ENCODE peak calls at places on chromosomes 13 and 19, in nine cellular contexts. One of them, this sample, is unnamed.

GRCh38 chr13:110676511-110677204 is 29.3 kb downstream of the CARS2 start:
- DNase-seq in colonic mucosa: no peak
- DNase-seq in cardiac muscle cell: no peak
- DNase-seq in Peyer's patch: peak; percentile 75
- DNase-seq in BE2C: no peak
- DNase-seq in CD4-positive, alpha-beta T cell: no peak
- DNase-seq in cardiac fibroblast: no peak
- DNase-seq in PC-3: no peak
- DNase-seq in transverse colon: peak; percentile 22
- DNase-seq in this sample: no peak

GRCh38 chr19:46718157-46718933 is 1.4 kb upstream of the PRKD2 start:
- DNase-seq in BE2C: no peak
- DNase-seq in PC-3: no peak
- DNase-seq in cardiac muscle cell: peak; percentile 41
- DNase-seq in colonic mucosa: peak; percentile 63
- DNase-seq in CD4-positive, alpha-beta T cell: peak; percentile 61
- DNase-seq in transverse colon: peak; percentile 76
- DNase-seq in Peyer's patch: peak; percentile 90
- DNase-seq in cardiac fibroblast: no peak
- DNase-seq in this sample: peak; percentile 50

GRCh38 chr13:80251403-80251802 is 89.5 kb downstream of the SPRY2 start:
- DNase-seq in Peyer's patch: no peak
- DNase-seq in cardiac muscle cell: peak; percentile 60
- DNase-seq in PC-3: peak; percentile 64
- DNase-seq in BE2C: peak; percentile 37
- DNase-seq in colonic mucosa: no peak
- DNase-seq in transverse colon: no peak
- DNase-seq in cardiac fibroblast: peak; percentile 57
- DNase-seq in CD4-positive, alpha-beta T cell: no peak
- DNase-seq in this sample: no peak

GRCh38 chr13:104993708-104994107 is 1541.8 kb downstream of the EFNB2 start:
- DNase-seq in colonic mucosa: no peak
- DNase-seq in transverse colon: no peak
- DNase-seq in Peyer's patch: no peak
- DNase-seq in BE2C: no peak
- DNase-seq in cardiac fibroblast: no peak
- DNase-seq in CD4-positive, alpha-beta T cell: no peak
- DNase-seq in cardiac muscle cell: no peak
- DNase-seq in PC-3: no peak
- DNase-seq in this sample: no peak

GRCh38 chr19:13366529-13367143 is 139.6 kb downstream of the CACNA1A start:
- DNase-seq in transverse colon: no peak
- DNase-seq in colonic mucosa: no peak
- DNase-seq in PC-3: peak; percentile 81
- DNase-seq in BE2C: no peak
- DNase-seq in cardiac fibroblast: peak; percentile 49
- DNase-seq in Peyer's patch: no peak
- DNase-seq in cardiac muscle cell: peak; percentile 55
- DNase-seq in CD4-positive, alpha-beta T cell: no peak
- DNase-seq in this sample: no peak

GRCh38 chr19:48696353-48697010 is 711 bp downstream of the FUT2 start:
- DNase-seq in cardiac fibroblast: no peak
- DNase-seq in colonic mucosa: peak; percentile 46
- DNase-seq in PC-3: no peak
- DNase-seq in CD4-positive, alpha-beta T cell: peak; percentile 37
- DNase-seq in BE2C: no peak
- DNase-seq in cardiac muscle cell: no peak
- DNase-seq in transverse colon: peak; percentile 41
- DNase-seq in Peyer's patch: no peak
- DNase-seq in this sample: no peak

GRCh38 chr19:10870501-10870954 is 825 bp upstream of the CARM1 start:
- DNase-seq in CD4-positive, alpha-beta T cell: no peak
- DNase-seq in cardiac fibroblast: no peak
- DNase-seq in colonic mucosa: no peak
- DNase-seq in PC-3: no peak
- DNase-seq in transverse colon: no peak
- DNase-seq in BE2C: no peak
- DNase-seq in cardiac muscle cell: no peak
- DNase-seq in Peyer's patch: no peak
- DNase-seq in this sample: no peak

GRCh38 chr13:27619711-27620376 is 485 bp downstream of the LNX2 start:
- DNase-seq in cardiac muscle cell: peak; percentile 43
- DNase-seq in BE2C: peak; percentile 54
- DNase-seq in colonic mucosa: peak; percentile 43
- DNase-seq in CD4-positive, alpha-beta T cell: peak; percentile 57
- DNase-seq in cardiac fibroblast: peak; percentile 46
- DNase-seq in PC-3: peak; percentile 29
- DNase-seq in transverse colon: peak; percentile 57
- DNase-seq in Peyer's patch: peak; percentile 69
- DNase-seq in this sample: no peak

GRCh38 chr19:29860492-29860891 is 48.7 kb downstream of the CCNE1 start:
- DNase-seq in Peyer's patch: no peak
- DNase-seq in PC-3: no peak
- DNase-seq in CD4-positive, alpha-beta T cell: no peak
- DNase-seq in cardiac fibroblast: no peak
- DNase-seq in BE2C: no peak
- DNase-seq in transverse colon: no peak
- DNase-seq in colonic mucosa: no peak
- DNase-seq in cardiac muscle cell: no peak
- DNase-seq in this sample: no peak

GRCh38 chr19:43780706-43781525 is at the start of gene KCNN4:
- DNase-seq in cardiac fibroblast: no peak
- DNase-seq in CD4-positive, alpha-beta T cell: peak; percentile 65
- DNase-seq in Peyer's patch: peak; percentile 88
- DNase-seq in BE2C: no peak
- DNase-seq in colonic mucosa: peak; percentile 81
- DNase-seq in transverse colon: peak; percentile 88
- DNase-seq in cardiac muscle cell: no peak
- DNase-seq in PC-3: peak; percentile 77
- DNase-seq in this sample: no peak

GRCh38 chr19:15936950-15937349 is 2.6 kb upstream of the CYP4F11 start:
- DNase-seq in cardiac muscle cell: no peak
- DNase-seq in CD4-positive, alpha-beta T cell: no peak
- DNase-seq in colonic mucosa: no peak
- DNase-seq in BE2C: no peak
- DNase-seq in cardiac fibroblast: no peak
- DNase-seq in PC-3: no peak
- DNase-seq in Peyer's patch: no peak
- DNase-seq in transverse colon: no peak
- DNase-seq in this sample: no peak

GRCh38 chr13:48233097-48233885 is at the start of gene ITM2B:
- DNase-seq in colonic mucosa: peak; percentile 84
- DNase-seq in cardiac fibroblast: peak; percentile 82
- DNase-seq in PC-3: peak; percentile 52
- DNase-seq in Peyer's patch: peak; percentile 91
- DNase-seq in cardiac muscle cell: peak; percentile 79
- DNase-seq in CD4-positive, alpha-beta T cell: peak; percentile 70
- DNase-seq in BE2C: peak; percentile 86
- DNase-seq in transverse colon: peak; percentile 82
- DNase-seq in this sample: peak; percentile 62

GRCh38 chr13:75754936-75755335 is 118.8 kb downstream of the LMO7 start:
- DNase-seq in Peyer's patch: no peak
- DNase-seq in colonic mucosa: no peak
- DNase-seq in PC-3: no peak
- DNase-seq in cardiac fibroblast: no peak
- DNase-seq in CD4-positive, alpha-beta T cell: no peak
- DNase-seq in transverse colon: no peak
- DNase-seq in BE2C: no peak
- DNase-seq in cardiac muscle cell: no peak
- DNase-seq in this sample: no peak

GRCh38 chr19:41377977-41378707 is 1.8 kb downstream of the TMEM91 start:
- DNase-seq in colonic mucosa: no peak
- DNase-seq in cardiac fibroblast: no peak
- DNase-seq in PC-3: no peak
- DNase-seq in cardiac muscle cell: no peak
- DNase-seq in transverse colon: no peak
- DNase-seq in BE2C: peak; percentile 73
- DNase-seq in Peyer's patch: no peak
- DNase-seq in CD4-positive, alpha-beta T cell: no peak
- DNase-seq in this sample: no peak

GRCh38 chr13:30708541-30708940 is 26.8 kb upstream of the ALOX5AP start:
- DNase-seq in colonic mucosa: no peak
- DNase-seq in cardiac fibroblast: peak; percentile 80
- DNase-seq in BE2C: no peak
- DNase-seq in cardiac muscle cell: peak; percentile 79
- DNase-seq in transverse colon: no peak
- DNase-seq in PC-3: no peak
- DNase-seq in Peyer's patch: no peak
- DNase-seq in CD4-positive, alpha-beta T cell: no peak
- DNase-seq in this sample: no peak

GRCh38 chr19:41427647-41428480 is 690 bp upstream of the B3GNT8 start:
- DNase-seq in transverse colon: peak; percentile 45
- DNase-seq in BE2C: peak; percentile 66
- DNase-seq in PC-3: no peak
- DNase-seq in Peyer's patch: peak; percentile 73
- DNase-seq in cardiac fibroblast: no peak
- DNase-seq in colonic mucosa: peak; percentile 54
- DNase-seq in CD4-positive, alpha-beta T cell: peak; percentile 36
- DNase-seq in cardiac muscle cell: peak; percentile 35
- DNase-seq in this sample: no peak

GRCh38 chr19:2087621-2088100 is 8.5 kb downstream of the MOB3A start:
- DNase-seq in Peyer's patch: peak; percentile 81
- DNase-seq in transverse colon: peak; percentile 50
- DNase-seq in BE2C: no peak
- DNase-seq in cardiac muscle cell: no peak
- DNase-seq in PC-3: no peak
- DNase-seq in cardiac fibroblast: no peak
- DNase-seq in CD4-positive, alpha-beta T cell: no peak
- DNase-seq in colonic mucosa: no peak
- DNase-seq in this sample: no peak

GRCh38 chr19:52351512-52351911 is 15.5 kb downstream of the ZNF610 start:
- DNase-seq in Peyer's patch: no peak
- DNase-seq in CD4-positive, alpha-beta T cell: no peak
- DNase-seq in transverse colon: no peak
- DNase-seq in colonic mucosa: no peak
- DNase-seq in cardiac fibroblast: no peak
- DNase-seq in cardiac muscle cell: no peak
- DNase-seq in PC-3: no peak
- DNase-seq in BE2C: no peak
- DNase-seq in this sample: no peak
- TF ChIP-seq CTCF in Peyer's patch: no peak
- TF ChIP-seq CTCF in CD4-positive, alpha-beta T cell: no peak
- TF ChIP-seq CTCF in transverse colon: no peak
- TF ChIP-seq CTCF in colonic mucosa: no peak
- TF ChIP-seq CTCF in cardiac fibroblast: no peak
- TF ChIP-seq CTCF in cardiac muscle cell: no peak
- TF ChIP-seq CTCF in PC-3: peak; percentile 14
- TF ChIP-seq CTCF in BE2C: no peak
- TF ChIP-seq CTCF in this sample: no peak

GRCh38 chr19:52748336-52748950 is 13.6 kb upstream of the ZNF611 start:
- DNase-seq in colonic mucosa: no peak
- DNase-seq in BE2C: no peak
- DNase-seq in Peyer's patch: no peak
- DNase-seq in cardiac muscle cell: peak; percentile 67
- DNase-seq in transverse colon: no peak
- DNase-seq in PC-3: peak; percentile 67
- DNase-seq in CD4-positive, alpha-beta T cell: no peak
- DNase-seq in cardiac fibroblast: peak; percentile 38
- DNase-seq in this sample: no peak
- TF ChIP-seq CTCF in colonic mucosa: no peak
- TF ChIP-seq CTCF in BE2C: peak; percentile 11
- TF ChIP-seq CTCF in Peyer's patch: peak; percentile 58
- TF ChIP-seq CTCF in cardiac muscle cell: peak; percentile 35
- TF ChIP-seq CTCF in transverse colon: peak; percentile 55
- TF ChIP-seq CTCF in PC-3: peak; percentile 73
- TF ChIP-seq CTCF in CD4-positive, alpha-beta T cell: peak; percentile 24
- TF ChIP-seq CTCF in cardiac fibroblast: peak; percentile 32
- TF ChIP-seq CTCF in this sample: peak; percentile 24

GRCh38 chr13:100724568-100724967 is 50.0 kb upstream of the TMTC4 start:
- DNase-seq in colonic mucosa: no peak
- DNase-seq in PC-3: peak; percentile 27
- DNase-seq in transverse colon: no peak
- DNase-seq in cardiac muscle cell: no peak
- DNase-seq in Peyer's patch: no peak
- DNase-seq in CD4-positive, alpha-beta T cell: no peak
- DNase-seq in cardiac fibroblast: no peak
- DNase-seq in BE2C: no peak
- DNase-seq in this sample: no peak

GRCh38 chr13:100722517-100722916 is 47.9 kb upstream of the TMTC4 start:
- DNase-seq in PC-3: no peak
- DNase-seq in BE2C: no peak
- DNase-seq in Peyer's patch: no peak
- DNase-seq in CD4-positive, alpha-beta T cell: no peak
- DNase-seq in colonic mucosa: no peak
- DNase-seq in transverse colon: no peak
- DNase-seq in cardiac fibroblast: no peak
- DNase-seq in cardiac muscle cell: no peak
- DNase-seq in this sample: no peak

GRCh38 chr13:100725472-100725871 is 50.9 kb upstream of the TMTC4 start:
- DNase-seq in colonic mucosa: no peak
- DNase-seq in CD4-positive, alpha-beta T cell: no peak
- DNase-seq in cardiac fibroblast: no peak
- DNase-seq in PC-3: no peak
- DNase-seq in BE2C: no peak
- DNase-seq in cardiac muscle cell: no peak
- DNase-seq in Peyer's patch: no peak
- DNase-seq in transverse colon: no peak
- DNase-seq in this sample: no peak

GRCh38 chr13:100721885-100722512 is 47.4 kb upstream of the TMTC4 start:
- DNase-seq in cardiac fibroblast: peak; percentile 54
- DNase-seq in colonic mucosa: peak; percentile 44
- DNase-seq in BE2C: peak; percentile 66
- DNase-seq in cardiac muscle cell: peak; percentile 63
- DNase-seq in Peyer's patch: peak; percentile 74
- DNase-seq in transverse colon: peak; percentile 50
- DNase-seq in PC-3: peak; percentile 63
- DNase-seq in CD4-positive, alpha-beta T cell: peak; percentile 43
- DNase-seq in this sample: peak; percentile 35
- TF ChIP-seq CTCF in cardiac fibroblast: peak; percentile 68
- TF ChIP-seq CTCF in colonic mucosa: peak; percentile 57
- TF ChIP-seq CTCF in BE2C: peak; percentile 80
- TF ChIP-seq CTCF in cardiac muscle cell: peak; percentile 78
- TF ChIP-seq CTCF in Peyer's patch: peak; percentile 44
- TF ChIP-seq CTCF in transverse colon: peak; percentile 41
- TF ChIP-seq CTCF in PC-3: peak; percentile 69
- TF ChIP-seq CTCF in CD4-positive, alpha-beta T cell: peak; percentile 74
- TF ChIP-seq CTCF in this sample: peak; percentile 76

DNA sequence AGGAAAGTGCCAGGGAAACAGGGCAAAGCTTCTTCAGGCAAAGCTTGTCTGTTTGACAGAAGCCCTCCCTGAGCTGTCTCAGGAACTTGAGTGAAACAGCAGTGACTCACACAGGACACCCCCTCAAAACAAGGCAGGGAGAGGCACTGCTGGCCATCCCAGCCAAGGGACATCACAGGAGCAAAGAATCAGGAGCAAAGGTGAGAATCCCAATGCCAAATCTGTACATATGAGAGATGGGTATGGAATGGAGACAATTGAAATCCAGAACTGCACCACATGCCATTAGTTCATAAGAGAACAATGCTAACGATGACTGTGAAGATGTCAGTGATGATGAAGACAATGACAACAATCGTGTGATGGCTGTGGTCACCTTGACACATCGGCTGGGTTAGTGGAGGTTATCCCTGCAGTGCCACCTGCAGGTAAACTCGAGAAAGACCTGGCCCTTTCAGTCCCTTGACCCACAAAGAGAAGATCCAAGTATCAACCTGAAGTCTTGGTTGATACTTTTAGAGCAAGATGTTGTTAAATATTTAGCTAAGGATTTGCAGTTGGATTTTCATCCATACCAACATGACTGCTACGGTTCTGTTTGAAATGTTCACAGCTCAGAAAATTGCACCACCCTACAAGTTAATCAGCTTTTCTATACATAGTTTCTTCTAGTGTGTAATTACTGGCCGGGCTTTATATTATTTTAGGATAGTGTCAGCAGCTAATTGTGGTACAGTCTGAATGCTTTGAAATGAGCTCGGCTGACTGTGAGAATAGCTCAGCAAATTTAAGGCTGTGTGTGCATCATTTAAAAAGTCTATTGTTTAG is 42.0 kb upstream of the IPO5 start:
- DNase-seq in colonic mucosa: no peak
- DNase-seq in PC-3: peak; percentile 59
- DNase-seq in Peyer's patch: no peak
- DNase-seq in cardiac fibroblast: no peak
- DNase-seq in transverse colon: no peak
- DNase-seq in CD4-positive, alpha-beta T cell: no peak
- DNase-seq in BE2C: peak; percentile 25
- DNase-seq in cardiac muscle cell: peak; percentile 22
- DNase-seq in this sample: no peak
- TF ChIP-seq CTCF in colonic mucosa: peak; percentile 21
- TF ChIP-seq CTCF in PC-3: peak; percentile 66
- TF ChIP-seq CTCF in Peyer's patch: no peak
- TF ChIP-seq CTCF in cardiac fibroblast: peak; percentile 50
- TF ChIP-seq CTCF in transverse colon: no peak
- TF ChIP-seq CTCF in CD4-positive, alpha-beta T cell: no peak
- TF ChIP-seq CTCF in BE2C: peak; percentile 65
- TF ChIP-seq CTCF in cardiac muscle cell: peak; percentile 48
- TF ChIP-seq CTCF in this sample: peak; percentile 22

This sample was measured in natural killer cell.